ENCODE peak calls at places on chromosomes 13 and 19, in four cellular contexts. X, Y, D and R are unnamed samples.

GRCh38 chr19:49554701-49555181 is 25.6 kb downstream of the NOSIP start:
- DNase-seq in Y (no peak), D (no peak), X (no peak), R (no peak)

GRCh38 chr13:24274452-24274971 is 34.9 kb upstream of the C1QTNF9 start:
- DNase-seq in X (peak; percentile 69), Y (no peak), D (no peak), R (no peak)

GRCh38 chr19:38425810-38426466 is at the start of gene RASGRP4:
- DNase-seq in X (no peak), D (no peak), Y (no peak), R (peak; percentile 48)

GRCh38 chr13:28538932-28539331 is 44.0 kb upstream of the FLT1 start:
- DNase-seq in X (no peak), D (no peak), Y (no peak), R (no peak)

GRCh38 chr19:11142528-11143171 is 12.9 kb downstream of the SPC24 start:
- DNase-seq in X (no peak), D (peak; percentile 92), Y (peak; percentile 97), R (peak; percentile 77)

GRCh38 chr13:94660695-94661324 is 51.5 kb downstream of the SOX21 start:
- DNase-seq in X (peak; percentile 70), Y (no peak), D (peak; percentile 26), R (peak; percentile 20)

GRCh38 chr13:41495044-41495443 is 37.7 kb downstream of the RGCC start:
- DNase-seq in D (no peak), Y (no peak), X (no peak), R (no peak)

GRCh38 chr19:35905178-35905727 is 2.8 kb downstream of the TYROBP start:
- DNase-seq in D (no peak), X (no peak), Y (no peak), R (no peak)

GRCh38 chr19:38190061-38190460 is 34.0 kb downstream of the DPF1 start:
- DNase-seq in Y (no peak), D (no peak), X (no peak), R (no peak)

GRCh38 chr19:5697022-5697889 is 7.2 kb downstream of the RPL36 start:
- DNase-seq in Y (no peak), X (peak; percentile 37), D (no peak), R (peak; percentile 17)

GRCh38 chr19:49217382-49217781 is 59.8 kb downstream of the TRPM4 start:
- DNase-seq in Y (no peak), D (peak; percentile 28), X (no peak), R (no peak)

GRCh38 chr19:49710372-49710951 is 19.5 kb downstream of the CPT1C start:
- DNase-seq in Y (no peak), X (no peak), D (no peak), R (no peak)

GRCh38 chr13:102847272-102848234 is 1.7 kb downstream of the ERCC5 start:
- DNase-seq in D (peak; percentile 54), X (peak; percentile 87), Y (no peak), R (no peak)

GRCh38 chr13:29481603-29482002 is 113.9 kb downstream of the SLC7A1 start:
- DNase-seq in Y (no peak), X (no peak), D (no peak), R (no peak)

GRCh38 chr19:8259142-8259921 is 48.8 kb downstream of the CD320 start:
- DNase-seq in X (no peak), Y (peak; percentile 33), D (no peak), R (no peak)

GRCh38 chr13:45713721-45714120 is 11.6 kb downstream of the CBY2 start:
- DNase-seq in Y (no peak), X (no peak), D (no peak), R (no peak)

GRCh38 chr13:73932091-73932490 is 202.1 kb downstream of the KLF12 start:
- DNase-seq in Y (no peak), X (no peak), D (no peak), R (no peak)

GRCh38 chr13:77351326-77351725 is 24.4 kb upstream of the MYCBP2 start:
- DNase-seq in D (no peak), X (no peak), Y (no peak), R (no peak)

GRCh38 chr13:62119739-62120700 is 704.4 kb upstream of the PCDH20 start:
- DNase-seq in D (no peak), X (peak; percentile 74), Y (no peak), R (peak; percentile 14)

GRCh38 chr19:17393914-17394313 is at the start of gene CCDC194:
- DNase-seq in X (no peak), Y (no peak), D (no peak), R (no peak)

GRCh38 chr13:41465215-41465907 is 8.0 kb downstream of the RGCC start:
- DNase-seq in X (peak; percentile 67), Y (no peak), D (peak; percentile 70), R (no peak)

GRCh38 chr19:13748169-13748884 is 16.0 kb upstream of the MRI1 start:
- DNase-seq in D (peak; percentile 36), Y (no peak), X (no peak), R (no peak)

GRCh38 chr19:6225232-6225635 is 54.5 kb downstream of the MLLT1 start:
- DNase-seq in Y (no peak), X (no peak), D (no peak), R (peak; percentile 8)

GRCh38 chr13:51806571-51806970 is 2.6 kb upstream of the DHRS12 start:
- DNase-seq in Y (no peak), X (peak; percentile 58), D (peak; percentile 34), R (no peak)

GRCh38 chr13:52706074-52706473 is 33.5 kb downstream of the CNMD start:
- DNase-seq in Y (no peak), D (no peak), X (no peak), R (no peak)

GRCh38 chr13:111291908-111292307 is 28.5 kb upstream of the TEX29 start:
- DNase-seq in X (no peak), D (no peak), Y (no peak), R (no peak)

GRCh38 chr13:36822786-36823185 is 3.8 kb downstream of the RFXAP start:
- DNase-seq in X (no peak), D (no peak), Y (no peak), R (no peak)

GRCh38 chr13:78428646-78429045 is 174.7 kb downstream of the POU4F1 start:
- DNase-seq in D (no peak), X (no peak), Y (no peak), R (no peak)

GRCh38 chr19:12804051-12804450 is 2.2 kb downstream of the THSD8 start:
- DNase-seq in Y (no peak), D (no peak), X (no peak), R (no peak)

GRCh38 chr19:8610041-8610927 is at the start of gene ADAMTS10:
- DNase-seq in X (no peak), D (peak; percentile 47), Y (no peak), R (peak; percentile 68)

GRCh38 chr19:2809387-2810140 is 10.1 kb upstream of the ZNF554 start:
- DNase-seq in D (no peak), X (no peak), Y (no peak), R (no peak)

GRCh38 chr13:100533588-100534041 is 55.0 kb downstream of the GGACT start:
- DNase-seq in D (no peak), Y (no peak), X (no peak), R (no peak)

GRCh38 chr13:97122381-97122996 is 99.6 kb upstream of the MBNL2 start:
- DNase-seq in Y (no peak), X (no peak), D (peak; percentile 70), R (no peak)

GRCh38 chr13:98172570-98173405 is 4.3 kb downstream of the RNF113B start:
- DNase-seq in D (peak; percentile 49), Y (no peak), X (no peak), R (no peak)

GRCh38 chr19:54473071-54473941 is at the start of gene CDC42EP5:
- DNase-seq in D (peak; percentile 90), Y (peak; percentile 72), X (no peak), R (peak; percentile 67)

GRCh38 chr19:16880884-16881554 is 7.8 kb upstream of the F2RL3 start:
- DNase-seq in Y (no peak), D (no peak), X (no peak), R (no peak)

GRCh38 chr13:40490086-40490723 is 176.2 kb downstream of the FOXO1 start:
- DNase-seq in X (no peak), Y (no peak), D (no peak), R (peak; percentile 33)